ENCODE peak calls at places on chromosomes 12 and 14, in five cellular contexts. P is aorta, Q is fibroblast of lung, T is right cardiac atrium, Y is H1. H is an unnamed sample. For H3K4me1, the result is how much of the 10 kb centered on the place peaks cover.

GRCh38 chr12:47843226-47843980 is 23.7 kb upstream of the HDAC7 start:
- DNase-seq in P (no peak), Q (no peak), T (peak), Y (no peak), H (no peak)

GRCh38 chr12:47742253-47742825 is 16.3 kb downstream of the RAPGEF3 start:
- DNase-seq in P (peak), Q (peak), T (peak), Y (no peak), H (no peak)

GRCh38 chr12:66107451-66107915 is 23.1 kb downstream of the LLPH start:
- DNase-seq in P (no peak), Q (peak), T (no peak), Y (peak), H (peak)

GRCh38 chr12:86777335-86777734 is 521.1 kb upstream of the MGAT4C start:
- DNase-seq in P (no peak), Q (no peak), T (no peak), Y (no peak), H (no peak)

GRCh38 chr12:120100630-120101029 is 15.9 kb downstream of the RAB35 start:
- DNase-seq in P (peak), Q (peak), T (peak), Y (no peak), H (peak)

GRCh38 chr12:106291342-106291741 is 11.2 kb upstream of the TCP11L2 start:
- DNase-seq in P (no peak), Q (no peak), T (no peak), Y (no peak), H (no peak)

GRCh38 chr12:66092559-66093269 is 37.8 kb downstream of the LLPH start:
- DNase-seq in P (no peak), Q (peak), T (no peak), Y (no peak), H (no peak)

GRCh38 chr14:60294670-60295069 is 45.6 kb downstream of the PPM1A start:
- DNase-seq in P (no peak), Q (no peak), T (no peak), Y (no peak), H (no peak)

GRCh38 chr14:19873178-19873577 is 1.8 kb upstream of the OR4K2 start:
- DNase-seq in P (no peak), Q (no peak), T (no peak), Y (no peak), H (no peak)

GRCh38 chr12:114400395-114400794 is 5.5 kb downstream of the TBX5 start:
- DNase-seq in P (no peak), Q (no peak), T (peak), Y (no peak), H (no peak)

GRCh38 chr14:76311410-76311758 is 64.6 kb upstream of the ESRRB start:
- DNase-seq in P (no peak), Q (no peak), T (no peak), Y (no peak), H (no peak)

GRCh38 chr14:64702493-64703392 is 1.5 kb upstream of the PLEKHG3 start:
- DNase-seq in P (peak), Q (no peak), T (no peak), Y (no peak), H (no peak)

GRCh38 chr12:59067068-59067467 is 146.8 kb upstream of the LRIG3 start:
- DNase-seq in P (no peak), Q (peak), T (no peak), Y (no peak), H (no peak)

GRCh38 chr12:110245278-110245868 is 35.7 kb upstream of the ATP2A2 start:
- DNase-seq in P (peak), Q (no peak), T (peak), Y (no peak), H (no peak)

GRCh38 chr14:90577661-90578282 is 180.9 kb downstream of the CALM1 start:
- DNase-seq in P (peak), Q (no peak), T (peak), Y (no peak), H (peak)

GRCh38 chr14:63632932-63633514 is 8.6 kb downstream of the WDR89 start:
- DNase-seq in P (no peak), Q (peak), T (no peak), Y (no peak), H (no peak)

GRCh38 chr14:93970589-93970966 is 5.8 kb downstream of the ASB2 start:
- DNase-seq in P (no peak), Q (no peak), T (no peak), Y (no peak), H (no peak)

GRCh38 chr14:61539631-61540030 is 155.7 kb upstream of the HIF1A start:
- DNase-seq in P (no peak), Q (no peak), T (no peak), Y (no peak), H (no peak)
- H3K27ac ChIP-seq in P (no peak), Q (no peak), T (no peak), Y (no peak), H (no peak)

DNA sequence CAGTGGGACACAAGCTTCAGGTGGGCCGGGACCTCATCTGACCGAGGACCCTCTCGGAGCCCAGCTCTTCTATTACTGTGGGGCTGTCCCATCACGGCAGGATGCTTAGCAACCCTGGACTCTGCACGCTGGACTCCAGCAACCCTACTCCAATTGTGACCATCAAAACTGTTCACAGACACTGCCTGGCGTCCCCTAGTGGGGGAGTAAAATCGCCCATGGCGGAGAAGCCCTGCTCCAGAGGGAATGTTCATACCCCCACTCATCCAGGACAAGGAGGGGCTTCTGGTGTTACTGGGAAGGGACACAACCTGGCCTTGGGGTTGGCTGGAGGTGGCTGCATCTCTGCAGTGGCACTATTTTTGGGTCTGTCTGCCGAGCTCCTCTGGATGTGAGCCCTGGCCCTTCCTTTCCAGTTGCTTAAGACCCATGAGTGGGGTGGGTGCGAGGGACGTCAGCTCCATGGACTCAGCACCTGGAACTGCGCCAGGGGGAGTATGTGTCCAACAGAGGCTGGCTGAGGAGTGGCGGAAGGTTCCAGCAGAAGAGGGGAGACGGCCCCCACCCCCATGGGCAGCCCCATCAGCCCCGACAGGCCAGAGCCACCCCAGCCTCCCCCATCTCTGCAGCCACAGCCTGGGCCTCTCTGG is 103.8 kb downstream of the RFLNA start:
- DNase-seq in P (peak), Q (no peak), T (peak), Y (no peak), H (peak)
- H3K4me1 ChIP-seq in P (under half), Q (under half), T (under half), Y (under half), H (half or more)

GRCh38 chr12:27622436-27623185 is 73.6 kb upstream of the REP15 start:
- DNase-seq in P (no peak), Q (no peak), T (no peak), Y (no peak), H (no peak)

GRCh38 chr12:27620121-27620520 is 76.1 kb upstream of the REP15 start:
- DNase-seq in P (no peak), Q (no peak), T (no peak), Y (no peak), H (no peak)

GRCh38 chr12:27618836-27619235 is 77.4 kb upstream of the REP15 start:
- DNase-seq in P (no peak), Q (no peak), T (no peak), Y (no peak), H (no peak)

GRCh38 chr12:27616356-27617150 is 79.7 kb upstream of the REP15 start:
- DNase-seq in P (no peak), Q (no peak), T (no peak), Y (no peak), H (no peak)

DNA sequence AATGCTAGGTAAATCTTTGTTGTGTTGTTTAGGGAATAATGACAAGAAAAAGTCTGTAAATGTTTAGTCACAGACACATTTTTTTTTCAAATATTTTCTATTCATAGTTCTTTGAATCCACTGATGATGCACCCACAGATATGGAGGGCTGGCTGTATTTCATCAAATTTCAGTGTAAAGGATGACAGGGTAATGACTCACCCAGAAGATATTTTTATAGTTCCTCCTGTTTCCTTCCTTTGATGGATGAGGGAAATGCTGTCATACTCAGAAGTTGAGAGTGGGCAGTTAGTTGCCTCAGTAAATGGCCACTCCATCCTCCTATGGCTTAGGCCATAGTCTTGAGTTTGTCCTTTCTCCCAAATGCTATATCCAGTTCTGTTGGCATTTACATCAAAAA is 76.9 kb upstream of the REP15 start:
- DNase-seq in P (no peak), Q (peak), T (no peak), Y (no peak), H (no peak)
- H3K27ac ChIP-seq in P (no peak), Q (peak), T (no peak), Y (no peak), H (no peak)

GRCh38 chr12:125286005-125286727 is 220.9 kb downstream of the AACS start:
- DNase-seq in P (no peak), Q (no peak), T (no peak), Y (no peak), H (no peak)

GRCh38 chr12:125287155-125287847 is 222.1 kb downstream of the AACS start:
- DNase-seq in P (no peak), Q (no peak), T (no peak), Y (no peak), H (no peak)

GRCh38 chr12:125288931-125289928 is 224.0 kb downstream of the AACS start:
- DNase-seq in P (no peak), Q (no peak), T (no peak), Y (no peak), H (no peak)

GRCh38 chr12:125292700-125293099 is 227.5 kb downstream of the AACS start:
- DNase-seq in P (no peak), Q (no peak), T (no peak), Y (no peak), H (no peak)

GRCh38 chr12:125289965-125290364 is 224.7 kb downstream of the AACS start:
- DNase-seq in P (no peak), Q (no peak), T (no peak), Y (no peak), H (no peak)
- H3K4me1 ChIP-seq in P (under half), Q (under half), T (under half), Y (under half), H (under half)

GRCh38 chr12:104695453-104696148 is 238.9 kb downstream of the CHST11 start:
- DNase-seq in P (peak), Q (peak), T (no peak), Y (no peak), H (no peak)
- H3K27ac ChIP-seq in P (no peak), Q (peak), T (no peak), Y (no peak), H (no peak)

DNA sequence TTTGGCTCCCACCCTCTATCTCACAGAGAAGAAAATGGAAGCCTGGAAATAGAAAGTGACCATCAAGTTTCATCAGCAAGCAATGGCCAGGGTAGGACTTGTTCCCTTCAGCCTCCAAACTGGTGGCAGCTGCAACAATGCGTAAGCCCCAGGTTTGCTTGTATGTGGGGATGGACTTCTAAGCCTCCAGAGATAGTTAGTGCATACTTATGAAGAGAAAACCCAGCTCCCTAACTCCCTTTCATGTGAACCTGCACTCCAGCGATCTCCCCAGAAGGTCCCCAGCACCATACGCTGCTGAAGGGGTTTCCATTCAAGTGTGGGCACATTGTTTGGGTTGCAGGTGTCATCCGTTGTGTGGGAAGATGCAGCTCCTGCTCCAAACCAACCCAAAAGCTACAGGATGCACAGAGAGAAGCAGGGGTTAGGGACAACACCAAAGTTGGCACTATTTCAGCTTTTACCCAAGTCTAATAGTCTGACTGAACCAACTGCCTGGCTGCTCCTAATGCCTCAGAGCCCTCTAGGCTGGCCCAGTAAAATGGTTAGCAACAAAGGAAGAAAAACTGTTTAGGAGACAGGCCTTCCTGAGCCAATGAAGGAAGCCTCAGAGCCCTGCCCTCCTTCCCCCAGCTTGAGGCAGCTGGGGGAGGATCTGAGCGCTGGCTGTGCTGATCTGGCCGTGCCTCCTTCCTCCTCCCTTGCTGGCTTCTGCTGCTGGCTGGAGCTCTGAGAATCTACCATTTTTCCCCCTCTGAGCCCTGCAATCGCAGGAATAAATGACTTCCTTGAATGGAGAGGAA is 12.3 kb downstream of the ZFP36L1 start:
- DNase-seq in P (no peak), Q (peak), T (peak), Y (no peak), H (peak)
- H3K4me1 ChIP-seq in P (under half), Q (under half), T (under half), Y (under half), H (under half)

GRCh38 chr12:91381309-91381804 is 198.7 kb upstream of the DCN start:
- DNase-seq in P (no peak), Q (peak), T (peak), Y (peak), H (no peak)

GRCh38 chr12:91383106-91383505 is 200.5 kb upstream of the DCN start:
- DNase-seq in P (no peak), Q (peak), T (no peak), Y (no peak), H (no peak)

GRCh38 chr12:91379051-91379775 is 196.6 kb upstream of the DCN start:
- DNase-seq in P (no peak), Q (peak), T (no peak), Y (no peak), H (no peak)

GRCh38 chr12:91382081-91382543 is 199.5 kb upstream of the DCN start:
- DNase-seq in P (peak), Q (peak), T (peak), Y (peak), H (peak)

DNA sequence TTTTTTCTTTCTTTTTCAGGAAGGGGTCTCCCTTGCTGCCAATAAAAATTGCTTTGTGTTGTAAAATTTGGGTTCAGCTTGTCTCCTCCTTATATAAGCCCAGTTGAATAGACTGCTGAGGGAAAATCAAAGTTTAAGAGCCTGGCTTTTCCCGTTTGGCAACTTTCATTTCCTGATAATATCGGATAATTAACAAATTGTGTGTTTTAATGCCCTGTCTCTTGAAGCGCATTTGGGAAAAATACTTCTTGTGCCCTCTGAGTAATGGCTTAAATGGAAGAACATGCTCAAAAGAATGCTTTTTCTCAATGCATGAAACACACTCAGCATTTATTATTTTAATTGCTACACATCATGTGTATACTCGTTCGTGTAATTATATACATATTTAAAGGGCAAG is 198.0 kb upstream of the DCN start:
- DNase-seq in P (no peak), Q (no peak), T (no peak), Y (no peak), H (no peak)
- H3K27ac ChIP-seq in P (no peak), Q (no peak), T (no peak), Y (no peak), H (no peak)

GRCh38 chr12:11711675-11712327 is 62.3 kb downstream of the ETV6 start:
- DNase-seq in P (no peak), Q (peak), T (no peak), Y (no peak), H (no peak)

GRCh38 chr12:11714626-11715025 is 65.2 kb downstream of the ETV6 start:
- DNase-seq in P (no peak), Q (no peak), T (no peak), Y (no peak), H (no peak)

GRCh38 chr12:11710906-11711305 is 61.4 kb downstream of the ETV6 start:
- DNase-seq in P (no peak), Q (no peak), T (no peak), Y (no peak), H (no peak)

GRCh38 chr12:11712491-11712890 is 63.0 kb downstream of the ETV6 start:
- DNase-seq in P (no peak), Q (no peak), T (no peak), Y (no peak), H (no peak)

DNA sequence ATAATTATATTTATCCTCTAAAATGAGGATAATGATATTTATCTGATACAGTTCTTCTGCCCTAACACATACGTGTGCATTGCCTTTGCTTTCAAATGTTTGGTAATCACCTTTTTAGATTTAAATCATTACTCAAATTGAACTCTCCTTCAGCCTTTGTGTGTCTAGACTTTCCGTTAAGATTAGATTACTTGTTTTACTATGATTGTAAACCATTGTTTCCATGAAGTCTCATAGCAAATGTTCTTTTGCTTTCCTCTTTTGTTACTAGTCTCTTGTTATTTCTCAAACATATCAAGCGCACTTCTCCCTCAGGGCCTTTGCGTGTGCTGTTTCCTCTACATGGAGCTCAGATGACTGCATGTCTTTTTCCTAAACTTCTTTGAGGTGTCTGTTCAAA is 63.7 kb downstream of the ETV6 start:
- DNase-seq in P (no peak), Q (no peak), T (no peak), Y (no peak), H (no peak)
- H3K4me1 ChIP-seq in P (under half), Q (under half), T (under half), Y (under half), H (under half)

H was measured in psoas muscle.